ENCODE peak calls at places on chromosomes 7 and 10, in seven cellular contexts. F is heart right ventricle, J is right atrium auricular region, P is tibial nerve, I is endodermal cell, Y is sigmoid colon, O is heart left ventricle. N is an unnamed sample. For H3K9me3 and H3K4me1, the result is how much of the 10 kb centered on the place peaks cover.

GRCh38 chr7:48006866-48007265 is 22.0 kb downstream of the SUN3 start:
- DNase-seq in I (no peak), F (no peak), O (no peak), J (no peak), P (no peak), Y (no peak), N (no peak)

GRCh38 chr7:587769-588168 is 68.1 kb upstream of the PDGFA start:
- DNase-seq in O (peak), J (no peak), I (no peak), Y (no peak), F (no peak), P (no peak), N (no peak)

GRCh38 chr7:15305002-15305600 is 256.7 kb downstream of the AGMO start:
- DNase-seq in O (peak), J (no peak), Y (peak), P (peak), F (peak), I (peak), N (no peak)

GRCh38 chr10:69684020-69684980 is 54.3 kb downstream of the FAM241B start:
- DNase-seq in J (peak), O (peak), Y (peak), F (peak), I (no peak), P (no peak), N (no peak)

GRCh38 chr7:27611043-27611442 is 51.6 kb downstream of the HIBADH start:
- DNase-seq in O (no peak), I (no peak), J (no peak), F (no peak), Y (no peak), P (no peak), N (no peak)

GRCh38 chr10:29703276-29703675 is 68.5 kb upstream of the SVIL start:
- DNase-seq in I (no peak), Y (no peak), F (no peak), O (no peak), P (no peak), J (no peak), N (no peak)

GRCh38 chr7:130695840-130696239 is 9.5 kb upstream of the TSGA13 start:
- DNase-seq in Y (no peak), P (no peak), O (no peak), F (no peak), I (no peak), J (no peak), N (no peak)

GRCh38 chr10:76962851-76963250 is 674.8 kb downstream of the KCNMA1 start:
- DNase-seq in F (no peak), O (no peak), I (no peak), P (no peak), Y (no peak), J (no peak), N (no peak)

GRCh38 chr7:78220754-78221153 is 422.2 kb downstream of the PHTF2 start:
- DNase-seq in P (no peak), F (no peak), O (no peak), J (no peak), I (no peak), Y (no peak), N (no peak)

GRCh38 chr7:114298011-114298410 is 116.6 kb upstream of the FOXP2 start:
- DNase-seq in Y (no peak), F (no peak), I (no peak), P (no peak), O (no peak), J (no peak), N (no peak)

GRCh38 chr7:67453981-67454380 is 457.3 kb downstream of the TYW1 start:
- DNase-seq in I (peak), O (no peak), F (no peak), P (no peak), J (no peak), Y (no peak), N (no peak)

GRCh38 chr10:65320256-65321026 is 1605.4 kb upstream of the LRRTM3 start:
- DNase-seq in J (no peak), I (no peak), O (no peak), P (no peak), F (no peak), Y (no peak), N (no peak)

GRCh38 chr7:69868921-69869320 is 270.6 kb downstream of the AUTS2 start:
- DNase-seq in O (no peak), Y (no peak), P (no peak), J (no peak), F (no peak), I (no peak), N (no peak)

GRCh38 chr10:97180367-97180763 is 5.4 kb downstream of the SLIT1 start:
- DNase-seq in I (no peak), Y (no peak), J (no peak), F (no peak), P (no peak), O (no peak), N (no peak)

GRCh38 chr7:118148930-118149329 is 35.0 kb upstream of the LSM8 start:
- DNase-seq in O (no peak), F (no peak), I (no peak), J (no peak), P (no peak), Y (no peak), N (no peak)

GRCh38 chr10:11015371-11015934 is 2.2 kb upstream of the CELF2 start:
- DNase-seq in I (no peak), O (no peak), P (no peak), Y (no peak), F (no peak), J (no peak), N (no peak)

GRCh38 chr10:10315989-10316388 is 701.7 kb upstream of the CELF2 start:
- DNase-seq in J (no peak), Y (no peak), F (no peak), O (no peak), I (peak), P (no peak), N (no peak)

GRCh38 chr7:103148131-103148993 is 537 bp downstream of the NAPEPLD start:
- DNase-seq in P (no peak), J (no peak), Y (no peak), O (no peak), F (no peak), I (no peak), N (no peak)

GRCh38 chr7:128453836-128454804 is 1.6 kb upstream of the HILPDA start:
- DNase-seq in P (peak), Y (peak), F (peak), O (peak), J (peak), I (peak), N (no peak)

GRCh38 chr10:101559596-101560292 is 28.3 kb downstream of the POLL start:
- DNase-seq in I (no peak), O (peak), P (no peak), F (no peak), J (peak), Y (peak), N (no peak)

GRCh38 chr7:33623267-33623666 is 282.1 kb upstream of the BMPER start:
- DNase-seq in F (no peak), I (no peak), P (no peak), Y (no peak), J (no peak), O (no peak), N (no peak)

GRCh38 chr10:114026189-114027040 is 17.3 kb upstream of the ADRB1 start:
- DNase-seq in O (no peak), F (no peak), P (no peak), Y (no peak), J (no peak), I (peak), N (no peak)

GRCh38 chr7:304574-305409 is 14.8 kb downstream of the FOXL3 start:
- DNase-seq in Y (peak), J (no peak), F (no peak), O (no peak), P (no peak), I (no peak), N (no peak)

GRCh38 chr7:18140943-18141342 is 113.3 kb upstream of the PRPS1L1 start:
- DNase-seq in F (no peak), P (no peak), O (no peak), I (no peak), Y (no peak), J (no peak), N (no peak)

GRCh38 chr7:13021971-13022370 is 334.5 kb downstream of the ARL4A start:
- DNase-seq in O (no peak), F (no peak), J (no peak), I (no peak), P (no peak), Y (no peak), N (no peak)

GRCh38 chr7:19489162-19489820 is 219.5 kb downstream of the POLR1F start:
- DNase-seq in P (no peak), I (no peak), O (no peak), F (no peak), J (no peak), Y (peak), N (no peak)

GRCh38 chr7:14196555-14196954 is 207.1 kb upstream of the ETV1 start:
- DNase-seq in O (no peak), I (no peak), F (no peak), Y (no peak), J (no peak), P (no peak), N (no peak)

GRCh38 chr10:70729763-70730357 is 55.3 kb downstream of the TBATA start:
- DNase-seq in Y (no peak), I (peak), P (no peak), O (no peak), J (no peak), F (no peak), N (no peak)

GRCh38 chr7:40027545-40027944 is 77.5 kb downstream of the CDK13 start:
- DNase-seq in F (no peak), P (no peak), J (no peak), O (no peak), I (no peak), Y (no peak), N (no peak)

DNA sequence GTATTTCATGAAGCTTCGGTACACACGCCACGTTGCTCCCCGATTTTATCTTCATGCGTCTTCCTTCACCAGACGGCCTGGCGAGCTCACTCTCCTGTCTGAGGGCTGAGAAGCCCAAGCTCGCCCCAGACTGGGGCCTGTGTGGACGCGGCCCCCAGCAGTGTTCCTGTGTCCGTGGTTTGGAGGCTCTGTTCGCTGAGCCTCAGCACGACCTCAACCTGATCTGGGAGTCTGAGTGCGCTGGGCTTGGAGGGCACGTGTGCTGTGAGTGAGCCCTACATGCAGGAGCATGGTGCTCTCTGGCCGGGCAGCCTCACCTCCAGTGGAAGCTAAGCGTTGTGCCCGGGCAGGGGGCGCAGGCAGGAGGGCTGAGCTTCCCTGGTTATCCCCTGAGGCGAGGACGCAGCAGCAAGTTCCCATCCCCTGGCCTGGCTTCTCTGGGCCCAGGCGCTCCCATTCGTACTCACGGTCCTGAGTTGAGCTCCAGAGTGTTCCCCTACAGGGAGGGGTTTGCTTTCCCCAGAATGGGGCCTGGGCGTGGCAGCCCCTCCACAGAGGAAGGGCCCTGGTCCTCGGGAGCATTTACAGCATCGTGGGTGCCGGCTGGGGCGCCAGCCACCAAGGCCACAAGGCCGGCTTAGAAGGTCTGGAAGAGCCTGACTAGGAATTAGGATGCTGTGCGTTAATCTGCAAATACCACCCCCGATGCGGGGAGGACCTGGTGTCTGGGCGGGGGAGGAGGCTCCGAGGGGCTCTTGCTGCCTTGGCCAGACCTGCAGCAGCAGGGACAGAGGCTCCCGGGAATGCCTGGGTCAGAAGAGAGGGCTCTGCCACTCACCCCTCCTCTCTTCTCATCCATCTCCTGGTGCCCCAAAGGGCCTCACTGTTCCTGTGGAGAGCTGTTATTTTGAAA is 400.6 kb downstream of the DNAJB6 start:
- DNase-seq in P (no peak), F (no peak), J (no peak), Y (no peak), O (no peak), I (peak), N (no peak)
- H3K9me3 ChIP-seq in P (under half), F (under half), J (under half), Y (under half), O (under half), I (half or more), N (under half)

DNA sequence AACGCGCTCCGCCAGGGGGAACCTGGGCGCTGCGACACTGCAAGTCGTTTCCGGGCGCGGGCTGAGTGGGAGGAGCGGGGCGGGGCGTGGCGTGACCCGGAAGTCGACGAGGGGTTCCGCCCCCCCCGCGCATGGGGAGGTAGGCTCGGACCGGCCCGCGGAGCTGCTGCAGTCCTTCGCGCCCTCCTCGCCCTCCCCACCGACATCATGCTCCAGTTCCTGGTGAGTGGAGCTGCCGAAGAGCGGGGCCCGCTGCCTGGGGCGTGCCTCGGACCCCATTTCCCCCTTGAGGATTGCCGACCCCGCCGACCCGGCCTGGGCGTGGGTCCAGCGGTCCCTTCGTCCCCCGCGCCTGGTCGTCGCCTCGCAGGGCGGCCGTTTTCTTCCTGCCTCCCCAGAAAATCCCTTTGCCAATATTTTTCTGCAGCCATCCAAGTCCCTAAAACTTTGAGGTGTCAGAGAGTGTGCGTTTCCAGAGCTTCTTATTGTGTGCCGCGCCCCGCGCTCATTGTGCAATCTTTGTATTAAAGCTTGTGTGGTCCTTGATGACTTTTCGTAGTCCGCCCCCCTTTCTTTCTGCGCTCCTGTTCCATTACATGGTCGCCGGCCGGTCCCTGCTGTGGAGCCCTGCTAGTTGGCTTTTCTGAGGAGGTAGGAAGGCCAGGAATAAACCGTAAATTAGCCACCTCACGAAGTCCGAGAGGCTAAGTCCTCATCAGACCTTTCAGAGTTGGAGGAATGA is at the start of gene STMP1:
- DNase-seq in Y (peak), J (peak), I (peak), F (peak), P (peak), O (peak), N (peak)
- TF ChIP-seq CTCF in Y (no peak), J (peak), I (peak), F (peak), P (no peak), O (no peak), N (peak)

GRCh38 chr7:121394709-121395140 is 1.4 kb downstream of the FAM3C start:
- DNase-seq in O (no peak), I (no peak), F (no peak), J (no peak), P (no peak), Y (no peak), N (no peak)
- H3K4me1 ChIP-seq in O (under half), I (under half), F (under half), J (under half), P (under half), Y (under half), N (under half)

GRCh38 chr7:157441023-157441399 is 104.2 kb downstream of the DNAJB6 start:
- DNase-seq in P (no peak), I (no peak), J (no peak), O (peak), F (no peak), Y (peak), N (no peak)
- H3K9me3 ChIP-seq in P (under half), I (under half), J (under half), O (under half), F (under half), Y (under half), N (under half)